ENCODE peak calls at places on chromosome 6, in five cellular contexts. J is tibial nerve, R is HCEC 1CT, U is lower lobe of right lung, O is HCT116. X is an unnamed sample.

GRCh38 chr6:30463651-30464618 is 25.4 kb upstream of the HLA-E start:
- DNase-seq in R (peak), J (no peak), O (no peak), U (peak), X (no peak)

GRCh38 chr6:18551228-18551627 is 164.1 kb downstream of the RNF144B start:
- DNase-seq in R (peak), J (no peak), O (no peak), U (no peak), X (no peak)

GRCh38 chr6:44697333-44697732 is 309.8 kb downstream of the CDC5L start:
- DNase-seq in R (no peak), J (no peak), O (no peak), U (no peak), X (no peak)

GRCh38 chr6:108543165-108543940 is 17.4 kb upstream of the FOXO3 start:
- DNase-seq in O (no peak), R (no peak), J (no peak), U (no peak), X (no peak)

GRCh38 chr6:72746276-72746675 is 124.4 kb downstream of the KCNQ5 start:
- DNase-seq in O (no peak), U (no peak), J (no peak), R (peak), X (no peak)

GRCh38 chr6:76886900-76887299 is 576.4 kb downstream of the HTR1B start:
- DNase-seq in R (no peak), J (no peak), O (no peak), U (no peak), X (no peak)

GRCh38 chr6:95917034-95917433 is 98.7 kb upstream of the FUT9 start:
- DNase-seq in J (no peak), U (no peak), R (no peak), O (no peak), X (no peak)

GRCh38 chr6:143141442-143141841 is 80.8 kb downstream of the AIG1 start:
- DNase-seq in J (no peak), R (no peak), U (no peak), O (no peak), X (no peak)

GRCh38 chr6:106473807-106474206 is 113.3 kb downstream of the CRYBG1 start:
- DNase-seq in R (peak), J (no peak), O (no peak), U (no peak), X (no peak)

GRCh38 chr6:17086469-17086868 is 15.4 kb upstream of the STMND1 start:
- DNase-seq in J (no peak), U (no peak), O (peak), R (peak), X (peak)

GRCh38 chr6:48318670-48319069 is 207.7 kb upstream of the PTCHD4 start:
- DNase-seq in O (no peak), R (no peak), U (no peak), J (no peak), X (no peak)

GRCh38 chr6:40328376-40328987 is 258.7 kb downstream of the LRFN2 start:
- DNase-seq in U (peak), O (peak), J (no peak), R (no peak), X (no peak)

GRCh38 chr6:12992770-12993169 is 276.2 kb downstream of the PHACTR1 start:
- DNase-seq in R (no peak), U (no peak), J (no peak), O (no peak), X (no peak)

GRCh38 chr6:163630991-163631390 is 216.5 kb downstream of the QKI start:
- DNase-seq in R (no peak), O (no peak), U (no peak), J (no peak), X (no peak)

GRCh38 chr6:16239090-16239797 is 857 bp downstream of the GMPR start:
- DNase-seq in U (peak), O (no peak), J (peak), R (peak), X (no peak)